ENCODE peak calls at places on chromosomes 7 and 10, in nine cellular contexts. D is retinal pigment epithelial cell; N is activated effector memory CD4-positive, alpha-beta T cell treated with anti-CD3 and anti-CD28 coated beads, Interleukin-2, amount 50 U/mL, for 16 hours; C is naive thymus-derived CD8-positive, alpha-beta T cell; I is central memory CD4-positive, alpha-beta T cell; W is T-helper 2 cell; P is T-helper 9 cell; X is GDM1; Q is memory B cell. M is an unnamed sample.

GRCh38 chr10:84213076-84213475 is 12.3 kb downstream of the LRIT2 start:
- DNase-seq in N (no peak), C (no peak), X (no peak), W (no peak), D (no peak), P (no peak), Q (no peak), I (no peak), M (no peak)

GRCh38 chr7:76515999-76516443 is 5.7 kb downstream of the UPK3B start:
- DNase-seq in D (no peak), C (no peak), N (no peak), Q (peak), P (peak), X (no peak), I (no peak), W (peak), M (no peak)

GRCh38 chr7:5423844-5424688 is 432 bp upstream of the TNRC18 start:
- DNase-seq in N (peak), Q (peak), X (peak), W (no peak), I (peak), C (no peak), D (peak), P (no peak), M (peak)

GRCh38 chr7:139505563-139505962 is 17.9 kb upstream of the CLEC2L start:
- DNase-seq in W (no peak), C (no peak), N (no peak), D (no peak), X (no peak), P (no peak), Q (no peak), I (no peak), M (no peak)

GRCh38 chr10:76150139-76150885 is 718.9 kb downstream of the LRMDA start:
- DNase-seq in X (no peak), W (no peak), D (no peak), P (no peak), C (no peak), I (no peak), Q (no peak), N (no peak), M (no peak)

GRCh38 chr10:112151640-112152039 is 31.9 kb downstream of the GPAM start:
- DNase-seq in W (no peak), X (no peak), D (no peak), C (no peak), I (no peak), P (no peak), N (no peak), Q (no peak), M (no peak)

GRCh38 chr7:26196305-26196704 is 4.2 kb downstream of the HNRNPA2B1 start:
- DNase-seq in Q (no peak), P (no peak), X (no peak), W (no peak), D (no peak), I (no peak), C (no peak), N (no peak), M (no peak)

GRCh38 chr10:120963587-120964220 is 112.5 kb downstream of the WDR11 start:
- DNase-seq in I (no peak), W (no peak), Q (no peak), P (no peak), N (no peak), X (no peak), D (no peak), C (no peak), M (no peak)

GRCh38 chr10:113449151-113449695 is 103.6 kb upstream of the HABP2 start:
- DNase-seq in X (no peak), Q (no peak), D (no peak), I (no peak), P (no peak), C (no peak), N (no peak), W (no peak), M (no peak)

GRCh38 chr10:6356280-6356793 is 153.6 kb downstream of the PFKFB3 start:
- DNase-seq in Q (no peak), W (no peak), I (no peak), C (no peak), P (no peak), D (no peak), N (no peak), X (no peak), M (no peak)

GRCh38 chr10:79098596-79099015 is 29.8 kb downstream of the ZMIZ1 start:
- DNase-seq in P (no peak), Q (peak), W (no peak), D (no peak), N (no peak), I (no peak), C (no peak), X (no peak), M (no peak)

GRCh38 chr7:30743371-30744074 is 8.4 kb upstream of the INMT start:
- DNase-seq in Q (no peak), C (no peak), D (no peak), W (no peak), I (no peak), X (no peak), P (no peak), N (no peak), M (no peak)

GRCh38 chr10:112797908-112798307 is 152.1 kb upstream of the TCF7L2 start:
- DNase-seq in Q (no peak), C (no peak), N (no peak), D (no peak), I (no peak), W (no peak), X (no peak), P (no peak), M (no peak)

GRCh38 chr10:132109341-132110072 is 43.8 kb downstream of the JAKMIP3 start:
- DNase-seq in P (no peak), W (no peak), X (no peak), I (no peak), N (peak), Q (no peak), D (no peak), C (no peak), M (no peak)

GRCh38 chr10:1328951-1329614 is 272.9 kb downstream of the WDR37 start:
- DNase-seq in W (no peak), P (no peak), N (no peak), D (no peak), X (no peak), Q (no peak), C (no peak), I (no peak), M (no peak)

GRCh38 chr7:47474937-47475879 is 106.7 kb downstream of the TNS3 start:
- DNase-seq in Q (peak), I (no peak), N (no peak), P (no peak), X (peak), W (no peak), C (no peak), D (peak), M (peak)

GRCh38 chr7:41928781-41929180 is 225.9 kb upstream of the INHBA start:
- DNase-seq in X (no peak), I (no peak), P (no peak), W (no peak), Q (no peak), D (no peak), C (no peak), N (no peak), M (no peak)

GRCh38 chr7:78441737-78442136 is 643.2 kb downstream of the PHTF2 start:
- DNase-seq in I (no peak), P (no peak), N (no peak), D (no peak), C (no peak), Q (no peak), X (no peak), W (no peak), M (no peak)

GRCh38 chr10:99560277-99561126 is 27.8 kb downstream of the NKX2-3 start:
- DNase-seq in X (no peak), I (peak), W (no peak), N (peak), Q (peak), P (peak), C (no peak), D (peak), M (no peak)

GRCh38 chr7:20305726-20306125 is 25.0 kb upstream of the ITGB8 start:
- DNase-seq in D (no peak), I (no peak), X (no peak), W (no peak), N (no peak), Q (no peak), C (no peak), P (no peak), M (no peak)

GRCh38 chr10:11625019-11625735 is 13.7 kb upstream of the USP6NL start:
- DNase-seq in D (no peak), X (no peak), Q (peak), I (no peak), W (no peak), C (no peak), N (no peak), P (no peak), M (no peak)

GRCh38 chr10:70283071-70283444 is 746 bp downstream of the NPFFR1 start:
- DNase-seq in P (no peak), I (no peak), C (no peak), W (no peak), X (no peak), D (no peak), Q (no peak), N (no peak), M (no peak)

GRCh38 chr10:97525086-97525485 is 26.4 kb downstream of the UBTD1 start:
- DNase-seq in P (no peak), W (no peak), Q (no peak), D (no peak), I (no peak), N (no peak), C (no peak), X (no peak), M (no peak)

GRCh38 chr10:43039629-43040481 is 37.0 kb upstream of the RET start:
- DNase-seq in I (no peak), C (no peak), X (no peak), D (no peak), W (no peak), P (no peak), Q (no peak), N (no peak), M (no peak)

GRCh38 chr10:85926986-85927385 is 439.6 kb downstream of the GRID1 start:
- DNase-seq in W (no peak), I (no peak), N (no peak), D (no peak), P (no peak), Q (no peak), C (no peak), X (no peak), M (no peak)

GRCh38 chr10:25694976-25695375 is 239.1 kb upstream of the MYO3A start:
- DNase-seq in D (no peak), N (no peak), I (no peak), X (no peak), Q (no peak), P (no peak), C (no peak), W (no peak), M (no peak)

GRCh38 chr10:52871191-52871843 is 98.7 kb upstream of the MBL2 start:
- DNase-seq in D (no peak), C (no peak), W (no peak), X (no peak), N (no peak), I (no peak), P (no peak), Q (no peak), M (no peak)

GRCh38 chr7:143003393-143004051 is 23.4 kb downstream of the OR9A2 start:
- DNase-seq in I (peak), X (peak), D (no peak), P (peak), N (no peak), W (no peak), Q (peak), C (peak), M (no peak)

GRCh38 chr10:90398551-90398950 is 459.3 kb downstream of the HTR7 start:
- DNase-seq in P (no peak), D (no peak), Q (no peak), X (no peak), I (no peak), W (no peak), N (no peak), C (no peak), M (no peak)

M was measured in GF-D8.